ENCODE peak calls at places on chromosomes 11 and 22, in four cellular contexts. E is transverse colon, U is uterus, M is tibial nerve. O is an unnamed sample.

GRCh38 chr11:66467034-66467659 is 442 bp downstream of the PELI3 start:
- DNase-seq in E (peak), U (no peak), M (no peak), O (peak)

GRCh38 chr22:46734830-46735453 is 3.1 kb downstream of the CERK start:
- DNase-seq in E (peak), U (no peak), M (no peak), O (no peak)

GRCh38 chr11:18721576-18722292 is 4.3 kb downstream of the IGSF22 start:
- DNase-seq in E (peak), U (peak), M (no peak), O (peak)

GRCh38 chr11:128039140-128040021 is 548.0 kb downstream of the ETS1 start:
- DNase-seq in E (peak), U (no peak), M (no peak), O (no peak)

GRCh38 chr22:49208003-49208402 is 619.7 kb downstream of the BRD1 start:
- DNase-seq in E (no peak), U (peak), M (no peak), O (no peak)

GRCh38 chr22:31344369-31345330 is 1.5 kb downstream of the PATZ1 start:
- DNase-seq in E (peak), U (peak), M (peak), O (peak)

GRCh38 chr11:118176400-118177134 is at the start of gene SCN2B:
- DNase-seq in E (no peak), U (no peak), M (no peak), O (no peak)

GRCh38 chr22:42868751-42869251 is 11.7 kb upstream of the ARFGAP3 start:
- DNase-seq in E (peak), U (peak), M (no peak), O (peak)

GRCh38 chr11:19951558-19952083 is 208.7 kb downstream of the DBX1 start:
- DNase-seq in E (no peak), U (no peak), M (no peak), O (no peak)

GRCh38 chr11:134566311-134566710 is 154.3 kb upstream of the B3GAT1 start:
- DNase-seq in E (no peak), U (no peak), M (no peak), O (no peak)

GRCh38 chr11:123338266-123338800 is 91.7 kb upstream of the GRAMD1B start:
- DNase-seq in E (no peak), U (no peak), M (no peak), O (no peak)

GRCh38 chr11:117459979-117460300 is 132.3 kb downstream of the CEP164 start:
- DNase-seq in E (no peak), U (no peak), M (no peak), O (no peak)

GRCh38 chr22:41650821-41651220 is 29.7 kb downstream of the XRCC6 start:
- DNase-seq in E (no peak), U (no peak), M (no peak), O (peak)

GRCh38 chr11:72430743-72431570 is 3.4 kb downstream of the CLPB start:
- DNase-seq in E (no peak), U (no peak), M (no peak), O (peak)

GRCh38 chr11:67311556-67312082 is 8.3 kb downstream of the SSH3 start:
- DNase-seq in E (no peak), U (no peak), M (no peak), O (peak)

GRCh38 chr11:119727523-119728081 is 1.4 kb downstream of the NECTIN1 start:
- DNase-seq in E (peak), U (peak), M (no peak), O (no peak)

GRCh38 chr11:128417607-128418324 is 169.6 kb downstream of the ETS1 start:
- DNase-seq in E (no peak), U (no peak), M (no peak), O (peak)

GRCh38 chr22:36374603-36375024 is 13.2 kb downstream of the MYH9 start:
- DNase-seq in E (peak), U (no peak), M (no peak), O (no peak)

GRCh38 chr11:45885921-45886721 is 670 bp downstream of the MAPK8IP1 start:
- DNase-seq in E (no peak), U (no peak), M (no peak), O (no peak)

GRCh38 chr22:45587638-45588481 is 83.8 kb upstream of the ATXN10 start:
- DNase-seq in E (no peak), U (no peak), M (no peak), O (no peak)

GRCh38 chr22:43491737-43492136 is 79.9 kb downstream of the MPPED1 start:
- DNase-seq in E (no peak), U (no peak), M (no peak), O (no peak)

GRCh38 chr22:24178502-24179440 is 2.5 kb upstream of the SUSD2 start:
- DNase-seq in E (no peak), U (no peak), M (no peak), O (no peak)

GRCh38 chr11:2233693-2234455 is 36.5 kb downstream of the ASCL2 start:
- DNase-seq in E (no peak), U (no peak), M (no peak), O (no peak)

GRCh38 chr11:77299528-77299993 is 1.9 kb downstream of the GDPD4 start:
- DNase-seq in E (peak), U (no peak), M (no peak), O (no peak)

GRCh38 chr11:12223771-12224536 is 113.6 kb downstream of the MICAL2 start:
- DNase-seq in E (peak), U (no peak), M (no peak), O (no peak)
- H3K27ac ChIP-seq in E (peak), U (no peak), M (peak), O (peak)

GRCh38 chr11:61826930-61827572 is 1.0 kb upstream of the FADS2 start:
- DNase-seq in E (no peak), U (no peak), M (no peak), O (no peak)

GRCh38 chr11:61828379-61828628 is 204 bp downstream of the FADS2 start:
- DNase-seq in E (no peak), U (no peak), M (no peak), O (no peak)

GRCh38 chr11:61829806-61830205 is 1.7 kb downstream of the FADS2 start:
- DNase-seq in E (no peak), U (no peak), M (no peak), O (no peak)

GRCh38 chr11:61828629-61829407 is 718 bp downstream of the FADS2 start:
- DNase-seq in E (no peak), U (peak), M (no peak), O (peak)

DNA sequence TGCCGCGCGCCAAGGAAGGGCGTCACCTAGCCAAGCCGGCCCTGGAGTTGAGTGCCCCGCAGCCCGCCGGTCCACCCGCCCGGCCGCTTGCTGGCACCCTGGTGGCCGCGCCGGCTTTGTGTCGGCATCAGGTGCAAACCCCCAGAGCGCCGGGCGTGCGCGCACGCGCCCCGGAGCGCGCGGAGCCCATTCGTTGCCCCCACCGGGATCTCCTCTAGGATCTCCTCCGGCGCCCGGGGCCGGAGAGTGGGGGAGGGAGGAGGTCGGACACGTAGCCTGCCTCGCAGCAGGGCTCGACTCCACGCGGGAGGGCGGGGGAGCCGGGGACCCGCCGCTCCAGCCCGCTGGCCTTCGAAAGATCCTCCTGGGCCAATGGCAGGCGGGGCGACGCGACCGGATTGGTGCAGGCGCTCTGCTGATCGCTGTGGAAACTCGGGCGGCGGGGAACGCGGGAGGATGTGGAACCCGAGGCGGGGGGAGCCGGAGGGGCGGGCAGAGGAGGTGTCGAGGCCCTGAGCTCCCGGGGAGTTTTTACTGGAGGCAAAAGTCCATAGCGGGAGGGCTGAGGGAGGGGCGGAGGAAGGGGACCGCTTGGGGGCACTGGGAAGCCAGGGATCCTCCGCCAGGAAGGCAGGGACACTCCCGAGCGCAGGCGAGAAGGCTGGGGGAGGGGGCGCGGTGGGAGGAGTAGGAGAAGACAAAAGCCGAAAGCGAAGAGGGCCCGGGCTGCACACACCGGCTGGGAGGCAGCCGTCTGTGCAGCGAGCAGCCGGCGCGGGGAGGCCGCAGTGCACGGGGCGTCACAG is at the start of gene FADS2:
- DNase-seq in E (peak), U (peak), M (peak), O (peak)
- TF ChIP-seq POLR2A in E (peak), U (peak), M (no peak), O (no peak)

DNA sequence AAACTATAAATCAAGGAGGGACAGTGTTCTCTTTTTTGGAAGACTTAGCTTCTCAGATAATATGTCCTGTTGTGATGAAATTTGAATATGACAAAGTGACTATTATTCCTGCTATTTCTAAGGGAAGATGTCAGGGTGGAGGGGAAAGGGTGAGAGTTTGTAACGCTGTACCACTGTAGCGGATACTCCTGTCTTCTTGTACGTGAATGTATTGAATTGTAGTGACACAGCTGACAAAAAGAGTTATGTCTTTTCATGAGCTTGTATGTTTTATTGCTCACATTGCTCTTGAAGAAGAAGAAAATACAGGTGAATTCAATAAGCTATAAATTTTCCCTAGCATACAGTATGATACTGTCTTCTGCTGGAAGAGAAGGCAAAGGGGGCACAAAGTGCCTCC is 538.4 kb upstream of the LRRC4C start:
- DNase-seq in E (no peak), U (no peak), M (no peak), O (no peak)
- TF ChIP-seq CTCF in E (no peak), U (no peak), M (no peak), O (no peak)

GRCh38 chr11:43989162-43989961 is 46.9 kb downstream of the C11orf96 start:
- DNase-seq in E (no peak), U (peak), M (peak), O (peak)

GRCh38 chr11:43986881-43987280 is 44.4 kb downstream of the C11orf96 start:
- DNase-seq in E (no peak), U (no peak), M (no peak), O (no peak)

GRCh38 chr11:43986327-43986726 is 43.9 kb downstream of the C11orf96 start:
- DNase-seq in E (no peak), U (no peak), M (no peak), O (no peak)

GRCh38 chr11:43988040-43988793 is 45.8 kb downstream of the C11orf96 start:
- DNase-seq in E (no peak), U (no peak), M (no peak), O (no peak)

DNA sequence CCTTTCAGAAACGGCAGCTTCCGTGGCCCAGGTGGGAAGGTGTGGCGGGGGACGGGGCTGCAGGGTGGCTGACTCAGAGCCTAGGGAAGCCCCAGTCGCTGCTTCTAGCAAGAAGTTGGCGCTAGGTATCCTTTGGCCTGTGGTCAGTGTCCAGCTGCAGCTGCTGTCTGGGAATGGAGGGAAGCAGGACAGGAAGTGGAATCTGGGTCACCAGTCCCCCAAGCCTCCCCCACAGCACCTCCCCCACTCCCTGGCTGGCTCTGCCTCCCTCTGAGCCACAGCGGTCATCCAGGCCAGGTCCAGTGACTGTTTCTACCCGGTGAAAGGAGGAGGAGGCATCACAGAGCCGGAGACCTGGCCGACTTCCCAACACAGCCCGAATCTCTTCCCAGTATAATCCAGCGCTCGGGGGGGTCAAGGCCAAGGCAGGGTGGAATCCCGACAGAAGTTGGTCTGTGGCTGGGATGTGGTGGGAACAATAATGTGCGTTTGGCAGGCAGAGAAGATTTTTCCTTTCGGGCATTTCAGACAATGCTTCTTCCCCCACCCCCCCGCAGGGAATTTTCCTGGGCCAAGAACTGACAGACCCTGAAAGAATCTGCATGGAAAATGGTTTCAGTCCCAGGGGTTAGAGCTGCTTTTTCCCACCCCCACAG is 45.1 kb downstream of the C11orf96 start:
- DNase-seq in E (peak), U (peak), M (peak), O (peak)
- H3K27ac ChIP-seq in E (peak), U (peak), M (peak), O (peak)

GRCh38 chr11:7186190-7186589 is 65.5 kb upstream of the SYT9 start:
- DNase-seq in E (no peak), U (no peak), M (no peak), O (no peak)
- TF ChIP-seq POLR2A in E (no peak), U (no peak), M (no peak), O (no peak)

O was measured in testis.